ENCODE peak calls at places on chromosomes 2 and 18, in eight cellular contexts. One of them, this sample, is unnamed.

GRCh38 chr2:200121931-200122330 is 166.5 kb downstream of the MAIP1 start:
- DNase-seq in CD14-positive monocyte: no peak
- DNase-seq in epithelial cell of proximal tubule: no peak
- DNase-seq in fibroblast of the aortic adventitia: no peak
- DNase-seq in Calu3: no peak
- DNase-seq in left ventricle myocardium inferior: no peak
- DNase-seq in right lobe of liver: no peak
- DNase-seq in AG09309: no peak
- DNase-seq in this sample: no peak

GRCh38 chr2:223414646-223415045 is 187.5 kb downstream of the SCG2 start:
- DNase-seq in CD14-positive monocyte: no peak
- DNase-seq in epithelial cell of proximal tubule: no peak
- DNase-seq in fibroblast of the aortic adventitia: peak
- DNase-seq in Calu3: no peak
- DNase-seq in left ventricle myocardium inferior: peak
- DNase-seq in right lobe of liver: no peak
- DNase-seq in AG09309: peak
- DNase-seq in this sample: no peak

GRCh38 chr18:74142251-74142650 is 5.4 kb downstream of the FBXO15 start:
- DNase-seq in CD14-positive monocyte: no peak
- DNase-seq in epithelial cell of proximal tubule: no peak
- DNase-seq in fibroblast of the aortic adventitia: no peak
- DNase-seq in Calu3: no peak
- DNase-seq in left ventricle myocardium inferior: no peak
- DNase-seq in right lobe of liver: no peak
- DNase-seq in AG09309: no peak
- DNase-seq in this sample: no peak

GRCh38 chr2:72921866-72922265 is 4.5 kb downstream of the EMX1 start:
- DNase-seq in CD14-positive monocyte: no peak
- DNase-seq in epithelial cell of proximal tubule: no peak
- DNase-seq in fibroblast of the aortic adventitia: no peak
- DNase-seq in Calu3: no peak
- DNase-seq in left ventricle myocardium inferior: no peak
- DNase-seq in right lobe of liver: no peak
- DNase-seq in AG09309: no peak
- DNase-seq in this sample: no peak

GRCh38 chr2:71306762-71307161 is 24.8 kb upstream of the ZNF638 start:
- DNase-seq in CD14-positive monocyte: no peak
- DNase-seq in epithelial cell of proximal tubule: no peak
- DNase-seq in fibroblast of the aortic adventitia: peak
- DNase-seq in Calu3: no peak
- DNase-seq in left ventricle myocardium inferior: no peak
- DNase-seq in right lobe of liver: no peak
- DNase-seq in AG09309: peak
- DNase-seq in this sample: no peak

GRCh38 chr2:192002418-192002817 is 155.5 kb upstream of the CAVIN2 start:
- DNase-seq in CD14-positive monocyte: no peak
- DNase-seq in epithelial cell of proximal tubule: no peak
- DNase-seq in fibroblast of the aortic adventitia: no peak
- DNase-seq in Calu3: peak
- DNase-seq in left ventricle myocardium inferior: no peak
- DNase-seq in right lobe of liver: no peak
- DNase-seq in AG09309: no peak
- DNase-seq in this sample: no peak

GRCh38 chr2:237967463-237967871 is 653 bp downstream of the UBE2F start:
- DNase-seq in CD14-positive monocyte: no peak
- DNase-seq in epithelial cell of proximal tubule: no peak
- DNase-seq in fibroblast of the aortic adventitia: peak
- DNase-seq in Calu3: peak
- DNase-seq in left ventricle myocardium inferior: peak
- DNase-seq in right lobe of liver: peak
- DNase-seq in AG09309: no peak
- DNase-seq in this sample: no peak

GRCh38 chr2:207048421-207048820 is 109.1 kb downstream of the CPO start:
- DNase-seq in CD14-positive monocyte: no peak
- DNase-seq in epithelial cell of proximal tubule: no peak
- DNase-seq in fibroblast of the aortic adventitia: no peak
- DNase-seq in Calu3: no peak
- DNase-seq in left ventricle myocardium inferior: no peak
- DNase-seq in right lobe of liver: no peak
- DNase-seq in AG09309: no peak
- DNase-seq in this sample: no peak

GRCh38 chr2:217858519-217859466 is 144.0 kb downstream of the TNS1 start:
- DNase-seq in CD14-positive monocyte: no peak
- DNase-seq in epithelial cell of proximal tubule: no peak
- DNase-seq in fibroblast of the aortic adventitia: peak
- DNase-seq in Calu3: no peak
- DNase-seq in left ventricle myocardium inferior: peak
- DNase-seq in right lobe of liver: no peak
- DNase-seq in AG09309: peak
- DNase-seq in this sample: no peak

GRCh38 chr2:231425291-231425810 is 29.8 kb downstream of the B3GNT7 start:
- DNase-seq in CD14-positive monocyte: no peak
- DNase-seq in epithelial cell of proximal tubule: no peak
- DNase-seq in fibroblast of the aortic adventitia: no peak
- DNase-seq in Calu3: no peak
- DNase-seq in left ventricle myocardium inferior: no peak
- DNase-seq in right lobe of liver: no peak
- DNase-seq in AG09309: no peak
- DNase-seq in this sample: no peak

GRCh38 chr2:130957920-130958319 is 121.2 kb downstream of the ARHGEF4 start:
- DNase-seq in CD14-positive monocyte: no peak
- DNase-seq in epithelial cell of proximal tubule: no peak
- DNase-seq in fibroblast of the aortic adventitia: no peak
- DNase-seq in Calu3: no peak
- DNase-seq in left ventricle myocardium inferior: no peak
- DNase-seq in right lobe of liver: no peak
- DNase-seq in AG09309: no peak
- DNase-seq in this sample: peak

GRCh38 chr2:3132466-3132865 is 245.2 kb downstream of the EIPR1 start:
- DNase-seq in CD14-positive monocyte: no peak
- DNase-seq in epithelial cell of proximal tubule: no peak
- DNase-seq in fibroblast of the aortic adventitia: no peak
- DNase-seq in Calu3: no peak
- DNase-seq in left ventricle myocardium inferior: no peak
- DNase-seq in right lobe of liver: peak
- DNase-seq in AG09309: no peak
- DNase-seq in this sample: no peak

DNA sequence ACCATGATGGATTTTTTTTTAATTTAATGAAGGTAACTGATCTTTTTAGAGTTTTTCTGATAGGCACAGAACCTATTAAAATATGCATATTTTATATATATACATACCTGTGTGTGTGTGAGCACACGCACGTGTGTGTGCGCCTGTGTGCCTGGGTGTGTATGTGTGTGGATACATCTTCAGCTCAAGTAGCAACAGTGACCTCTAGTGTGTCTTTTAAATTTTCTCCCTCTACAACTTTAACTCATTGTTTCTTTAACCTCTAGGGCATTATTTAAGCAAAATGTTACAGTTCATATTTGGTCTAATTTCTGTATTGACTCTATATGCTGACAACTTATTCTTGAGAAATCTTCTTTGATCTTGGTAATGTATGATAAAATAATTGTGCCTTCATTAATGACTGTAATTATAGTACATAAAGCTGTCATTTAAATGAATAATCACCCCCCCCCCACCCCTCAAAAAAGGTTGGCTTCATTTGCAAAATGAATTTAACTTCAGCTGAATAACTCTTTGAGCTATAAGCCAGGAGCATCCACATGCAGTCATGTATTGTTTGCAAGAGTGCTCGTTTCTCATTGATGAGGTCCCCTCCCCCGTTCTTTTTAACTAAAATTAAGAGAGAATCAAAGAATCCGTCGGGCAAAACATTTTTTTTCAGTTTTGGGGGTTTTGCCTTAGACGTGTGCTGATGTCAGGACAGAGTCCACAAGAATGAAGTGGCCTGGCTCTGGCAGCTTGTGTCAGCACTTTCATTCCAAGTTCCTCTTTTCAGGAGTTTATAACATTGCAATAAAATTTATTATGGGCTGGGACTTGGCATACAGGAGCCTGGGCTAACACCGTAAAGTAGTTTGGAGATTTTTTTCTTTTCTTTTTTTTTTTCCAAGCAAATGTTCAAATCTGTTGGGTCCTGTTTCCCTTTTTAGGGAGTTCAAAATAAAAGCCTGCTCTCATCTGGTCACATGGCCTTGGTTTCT is 80.0 kb downstream of the ETAA1 start:
- DNase-seq in CD14-positive monocyte: no peak
- DNase-seq in epithelial cell of proximal tubule: no peak
- DNase-seq in fibroblast of the aortic adventitia: peak
- DNase-seq in Calu3: peak
- DNase-seq in left ventricle myocardium inferior: no peak
- DNase-seq in right lobe of liver: no peak
- DNase-seq in AG09309: no peak
- DNase-seq in this sample: no peak
- TF ChIP-seq CTCF in CD14-positive monocyte: no peak
- TF ChIP-seq CTCF in epithelial cell of proximal tubule: peak
- TF ChIP-seq CTCF in fibroblast of the aortic adventitia: peak
- TF ChIP-seq CTCF in Calu3: peak
- TF ChIP-seq CTCF in left ventricle myocardium inferior: peak
- TF ChIP-seq CTCF in right lobe of liver: peak
- TF ChIP-seq CTCF in AG09309: peak
- TF ChIP-seq CTCF in this sample: no peak

DNA sequence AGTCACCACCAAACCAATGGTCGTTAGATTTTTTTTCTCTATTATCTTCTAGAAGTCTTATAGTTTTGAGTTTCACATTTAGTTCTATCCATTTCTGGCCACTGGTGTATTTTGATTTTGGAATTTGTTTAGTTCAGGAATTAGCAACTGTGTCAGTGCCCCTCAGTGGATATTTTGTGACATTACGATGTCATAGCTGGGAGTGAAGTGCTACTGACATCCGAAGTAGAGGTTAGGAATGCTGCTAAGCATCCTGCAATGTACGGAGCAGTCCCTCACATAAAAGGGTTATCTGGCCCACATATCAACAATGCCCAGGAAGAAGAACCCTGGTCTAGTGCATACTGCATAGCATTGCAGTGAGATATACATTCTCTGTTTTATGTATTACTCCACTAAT is 157.4 kb upstream of the RGPD4 start:
- DNase-seq in CD14-positive monocyte: no peak
- DNase-seq in epithelial cell of proximal tubule: no peak
- DNase-seq in fibroblast of the aortic adventitia: peak
- DNase-seq in Calu3: no peak
- DNase-seq in left ventricle myocardium inferior: no peak
- DNase-seq in right lobe of liver: no peak
- DNase-seq in AG09309: no peak
- DNase-seq in this sample: no peak
- TF ChIP-seq CTCF in CD14-positive monocyte: no peak
- TF ChIP-seq CTCF in epithelial cell of proximal tubule: no peak
- TF ChIP-seq CTCF in fibroblast of the aortic adventitia: no peak
- TF ChIP-seq CTCF in Calu3: no peak
- TF ChIP-seq CTCF in left ventricle myocardium inferior: peak
- TF ChIP-seq CTCF in right lobe of liver: no peak
- TF ChIP-seq CTCF in AG09309: peak
- TF ChIP-seq CTCF in this sample: no peak

DNA sequence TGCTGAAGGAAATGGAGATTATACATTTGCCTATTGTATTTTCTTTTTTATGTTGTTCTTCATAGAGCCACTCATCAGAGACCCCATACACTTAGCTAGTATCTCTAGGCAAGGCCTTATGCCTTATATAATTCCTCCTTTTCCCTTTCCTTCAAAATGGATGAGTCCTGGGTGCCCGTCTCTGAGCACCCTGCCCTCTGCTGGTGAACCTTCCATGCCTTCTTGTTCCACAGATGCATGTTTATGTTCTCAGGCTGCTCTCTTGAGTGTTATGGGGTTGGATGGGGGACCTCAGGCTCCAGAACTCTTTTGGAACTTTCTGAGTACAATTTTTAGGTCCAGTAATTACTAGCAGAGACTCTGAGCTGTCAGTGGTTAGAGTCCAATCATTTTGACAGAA is 368.6 kb upstream of the SPRED2 start:
- DNase-seq in CD14-positive monocyte: no peak
- DNase-seq in epithelial cell of proximal tubule: no peak
- DNase-seq in fibroblast of the aortic adventitia: peak
- DNase-seq in Calu3: peak
- DNase-seq in left ventricle myocardium inferior: no peak
- DNase-seq in right lobe of liver: peak
- DNase-seq in AG09309: peak
- DNase-seq in this sample: no peak
- TF ChIP-seq CTCF in CD14-positive monocyte: no peak
- TF ChIP-seq CTCF in epithelial cell of proximal tubule: peak
- TF ChIP-seq CTCF in fibroblast of the aortic adventitia: peak
- TF ChIP-seq CTCF in Calu3: peak
- TF ChIP-seq CTCF in left ventricle myocardium inferior: peak
- TF ChIP-seq CTCF in right lobe of liver: peak
- TF ChIP-seq CTCF in AG09309: peak
- TF ChIP-seq CTCF in this sample: no peak

GRCh38 chr2:174344716-174345472 is 10.1 kb downstream of the SP9 start:
- DNase-seq in CD14-positive monocyte: no peak
- DNase-seq in epithelial cell of proximal tubule: no peak
- DNase-seq in fibroblast of the aortic adventitia: peak
- DNase-seq in Calu3: no peak
- DNase-seq in left ventricle myocardium inferior: no peak
- DNase-seq in right lobe of liver: no peak
- DNase-seq in AG09309: no peak
- DNase-seq in this sample: no peak
- TF ChIP-seq CTCF in CD14-positive monocyte: peak
- TF ChIP-seq CTCF in epithelial cell of proximal tubule: peak
- TF ChIP-seq CTCF in fibroblast of the aortic adventitia: no peak
- TF ChIP-seq CTCF in Calu3: peak
- TF ChIP-seq CTCF in left ventricle myocardium inferior: peak
- TF ChIP-seq CTCF in right lobe of liver: peak
- TF ChIP-seq CTCF in AG09309: peak
- TF ChIP-seq CTCF in this sample: no peak

This sample was measured in HL-60.